ENCODE peak calls at places on chromosomes 12 and 14, in ten cellular contexts. N, B, J, V, W, G, D, Q, F and Y are unnamed samples.

GRCh38 chr12:122406701-122407154 is 15.7 kb downstream of the CLIP1 start:
- DNase-seq in W (no peak), N (no peak), G (no peak), Q (no peak), F (no peak), D (no peak), J (no peak), B (no peak), V (peak; percentile 83), Y (no peak)

GRCh38 chr12:124416516-124417395 is 121.9 kb downstream of the RFLNA start:
- DNase-seq in F (no peak), N (no peak), G (no peak), J (no peak), V (no peak), D (no peak), W (no peak), B (no peak), Q (no peak), Y (no peak)

GRCh38 chr14:45359766-45360165 is 106.8 kb upstream of the MIS18BP1 start:
- DNase-seq in B (no peak), D (no peak), G (no peak), J (no peak), F (no peak), N (no peak), V (no peak), W (no peak), Q (no peak), Y (no peak)

GRCh38 chr12:124243936-124244335 is 51.0 kb upstream of the RFLNA start:
- DNase-seq in J (no peak), N (no peak), W (no peak), D (no peak), G (no peak), Q (no peak), F (no peak), B (no peak), V (no peak), Y (no peak)

GRCh38 chr14:20723458-20723857 is 22.2 kb upstream of the EDDM3A start:
- DNase-seq in B (no peak), N (no peak), F (no peak), W (no peak), V (no peak), G (no peak), Q (no peak), J (no peak), D (no peak), Y (no peak)

GRCh38 chr12:54984602-54985376 is at the start of gene TESPA1:
- DNase-seq in G (peak; percentile 94), F (peak; percentile 70), N (peak; percentile 63), J (no peak), W (peak; percentile 34), D (no peak), B (no peak), Q (peak; percentile 94), V (no peak), Y (peak; percentile 77)

GRCh38 chr14:62029569-62029924 is 267.3 kb downstream of the SNAPC1 start:
- DNase-seq in G (no peak), B (no peak), Q (peak; percentile 12), J (no peak), W (no peak), N (no peak), F (no peak), D (no peak), V (no peak), Y (no peak)

GRCh38 chr14:49880267-49881064 is 12.4 kb upstream of the ARF6 start:
- DNase-seq in D (no peak), G (no peak), W (no peak), J (no peak), Q (no peak), B (no peak), V (peak; percentile 56), F (no peak), N (no peak), Y (no peak)

GRCh38 chr12:23950775-23951391 is 1.4 kb upstream of the SOX5 start:
- DNase-seq in N (no peak), J (peak; percentile 49), W (no peak), Q (no peak), F (no peak), V (no peak), B (peak; percentile 33), D (no peak), G (no peak), Y (no peak)

GRCh38 chr12:1473418-1473817 is 121.0 kb downstream of the FBXL14 start:
- DNase-seq in F (no peak), N (no peak), Q (no peak), J (no peak), W (no peak), D (no peak), B (no peak), G (peak; percentile 93), V (no peak), Y (no peak)

GRCh38 chr12:30732954-30733637 is 21.7 kb downstream of the CAPRIN2 start:
- DNase-seq in D (no peak), W (no peak), Q (no peak), G (no peak), N (no peak), B (no peak), F (no peak), V (no peak), J (no peak), Y (no peak)

GRCh38 chr12:46492471-46493351 is 120.1 kb upstream of the SLC38A2 start:
- DNase-seq in F (no peak), B (no peak), D (peak; percentile 88), N (no peak), W (no peak), V (peak; percentile 49), J (no peak), Q (no peak), G (no peak), Y (no peak)

GRCh38 chr12:14071833-14072232 is 90.4 kb upstream of the GRIN2B start:
- DNase-seq in N (no peak), B (no peak), W (no peak), V (no peak), J (no peak), G (no peak), Q (no peak), F (no peak), D (no peak), Y (no peak)

GRCh38 chr14:106786697-106787096 is 1260.3 kb downstream of the TMEM121 start:
- DNase-seq in N (no peak), W (no peak), B (no peak), F (no peak), Q (no peak), V (no peak), G (no peak), D (no peak), J (no peak), Y (no peak)

GRCh38 chr12:49637401-49637800 is 14.0 kb downstream of the PRPF40B start:
- DNase-seq in B (no peak), N (no peak), G (no peak), D (no peak), V (no peak), Q (no peak), J (no peak), F (no peak), W (no peak), Y (no peak)

GRCh38 chr14:72201645-72202044 is 269.4 kb downstream of the RGS6 start:
- DNase-seq in Q (no peak), F (no peak), D (no peak), N (no peak), J (no peak), V (no peak), G (no peak), B (no peak), W (no peak), Y (no peak)

GRCh38 chr12:132163911-132164288 is 19.6 kb downstream of the NOC4L start:
- DNase-seq in F (no peak), Q (no peak), B (no peak), D (no peak), J (peak; percentile 22), W (no peak), V (no peak), G (no peak), N (no peak), Y (no peak)

GRCh38 chr14:88004637-88005036 is 298 bp upstream of the GPR65 start:
- DNase-seq in J (no peak), N (no peak), D (no peak), F (no peak), G (no peak), B (no peak), W (no peak), V (no peak), Q (no peak), Y (no peak)

GRCh38 chr12:97426485-97427116 is 36.0 kb upstream of the RMST start:
- DNase-seq in N (no peak), W (no peak), D (no peak), B (no peak), Q (no peak), V (no peak), G (no peak), F (no peak), J (no peak), Y (no peak)